ENCODE peak calls at places on chromosomes 4 and X, in ten cellular contexts. One of them, this sample, is unnamed.

GRCh38 chrX:133657455-133657854 is 242.2 kb upstream of the GPC4 start:
- DNase-seq in fibroblast of pulmonary artery: no peak
- DNase-seq in SK-N-SH: no peak
- DNase-seq in uterus: no peak
- DNase-seq in endodermal cell: no peak
- DNase-seq in astrocyte of the cerebellum: no peak
- DNase-seq in astrocyte: no peak
- DNase-seq in coronary artery: no peak
- DNase-seq in BE2C: no peak
- DNase-seq in bronchial epithelial cell: no peak
- DNase-seq in this sample: no peak

GRCh38 chr4:183602444-183603102 is 56.4 kb downstream of the RWDD4 start:
- DNase-seq in BE2C: no peak
- DNase-seq in astrocyte: peak; percentile 15
- DNase-seq in astrocyte of the cerebellum: no peak
- DNase-seq in endodermal cell: peak; percentile 64
- DNase-seq in fibroblast of pulmonary artery: peak; percentile 44
- DNase-seq in bronchial epithelial cell: peak; percentile 38
- DNase-seq in SK-N-SH: no peak
- DNase-seq in coronary artery: no peak
- DNase-seq in uterus: no peak
- DNase-seq in this sample: peak; percentile 53

GRCh38 chr4:3708103-3708510 is 58.1 kb upstream of the ADRA2C start:
- DNase-seq in BE2C: peak; percentile 73
- DNase-seq in bronchial epithelial cell: no peak
- DNase-seq in fibroblast of pulmonary artery: no peak
- DNase-seq in uterus: peak; percentile 63
- DNase-seq in endodermal cell: no peak
- DNase-seq in astrocyte of the cerebellum: no peak
- DNase-seq in coronary artery: peak; percentile 95
- DNase-seq in astrocyte: no peak
- DNase-seq in SK-N-SH: no peak
- DNase-seq in this sample: no peak

GRCh38 chrX:41240504-41240903 is 93.5 kb upstream of the DDX3X start:
- DNase-seq in coronary artery: no peak
- DNase-seq in astrocyte of the cerebellum: no peak
- DNase-seq in fibroblast of pulmonary artery: no peak
- DNase-seq in BE2C: no peak
- DNase-seq in astrocyte: no peak
- DNase-seq in uterus: no peak
- DNase-seq in endodermal cell: no peak
- DNase-seq in SK-N-SH: no peak
- DNase-seq in bronchial epithelial cell: no peak
- DNase-seq in this sample: no peak

GRCh38 chr4:3179126-3179706 is 69.7 kb upstream of the MSANTD1 start:
- DNase-seq in fibroblast of pulmonary artery: no peak
- DNase-seq in BE2C: no peak
- DNase-seq in SK-N-SH: no peak
- DNase-seq in endodermal cell: peak; percentile 29
- DNase-seq in astrocyte: no peak
- DNase-seq in astrocyte of the cerebellum: no peak
- DNase-seq in coronary artery: no peak
- DNase-seq in bronchial epithelial cell: no peak
- DNase-seq in uterus: no peak
- DNase-seq in this sample: no peak

GRCh38 chrX:103919336-103919682 is 43.1 kb upstream of the TMSB15B start:
- DNase-seq in SK-N-SH: no peak
- DNase-seq in uterus: no peak
- DNase-seq in coronary artery: no peak
- DNase-seq in astrocyte: peak; percentile 44
- DNase-seq in fibroblast of pulmonary artery: peak; percentile 43
- DNase-seq in bronchial epithelial cell: peak; percentile 40
- DNase-seq in endodermal cell: no peak
- DNase-seq in BE2C: peak; percentile 10
- DNase-seq in astrocyte of the cerebellum: no peak
- DNase-seq in this sample: peak; percentile 23

GRCh38 chr4:169313732-169314131 is 43.0 kb upstream of the SH3RF1 start:
- DNase-seq in astrocyte of the cerebellum: no peak
- DNase-seq in BE2C: no peak
- DNase-seq in fibroblast of pulmonary artery: no peak
- DNase-seq in coronary artery: no peak
- DNase-seq in endodermal cell: no peak
- DNase-seq in uterus: no peak
- DNase-seq in SK-N-SH: no peak
- DNase-seq in bronchial epithelial cell: peak; percentile 84
- DNase-seq in astrocyte: no peak
- DNase-seq in this sample: peak; percentile 80

GRCh38 chrX:103674531-103675454 is 11.7 kb downstream of the MORF4L2 start:
- DNase-seq in coronary artery: no peak
- DNase-seq in BE2C: no peak
- DNase-seq in astrocyte: no peak
- DNase-seq in astrocyte of the cerebellum: no peak
- DNase-seq in endodermal cell: peak; percentile 53
- DNase-seq in uterus: no peak
- DNase-seq in SK-N-SH: no peak
- DNase-seq in bronchial epithelial cell: no peak
- DNase-seq in fibroblast of pulmonary artery: no peak
- DNase-seq in this sample: no peak

GRCh38 chr4:13323916-13324315 is 160.2 kb downstream of the RAB28 start:
- DNase-seq in bronchial epithelial cell: no peak
- DNase-seq in astrocyte: peak; percentile 12
- DNase-seq in SK-N-SH: no peak
- DNase-seq in endodermal cell: no peak
- DNase-seq in fibroblast of pulmonary artery: no peak
- DNase-seq in BE2C: no peak
- DNase-seq in coronary artery: no peak
- DNase-seq in uterus: no peak
- DNase-seq in astrocyte of the cerebellum: no peak
- DNase-seq in this sample: no peak

GRCh38 chrX:53261573-53261972 is 19.8 kb downstream of the IQSEC2 start:
- DNase-seq in endodermal cell: no peak
- DNase-seq in SK-N-SH: no peak
- DNase-seq in coronary artery: no peak
- DNase-seq in BE2C: no peak
- DNase-seq in uterus: no peak
- DNase-seq in astrocyte of the cerebellum: no peak
- DNase-seq in astrocyte: no peak
- DNase-seq in bronchial epithelial cell: no peak
- DNase-seq in fibroblast of pulmonary artery: peak; percentile 4
- DNase-seq in this sample: no peak

GRCh38 chr4:38449506-38450174 is 214.4 kb upstream of the KLF3 start:
- DNase-seq in SK-N-SH: no peak
- DNase-seq in endodermal cell: peak; percentile 73
- DNase-seq in coronary artery: no peak
- DNase-seq in astrocyte: peak; percentile 16
- DNase-seq in astrocyte of the cerebellum: no peak
- DNase-seq in BE2C: no peak
- DNase-seq in fibroblast of pulmonary artery: no peak
- DNase-seq in uterus: no peak
- DNase-seq in bronchial epithelial cell: peak; percentile 15
- DNase-seq in this sample: peak; percentile 13

GRCh38 chr4:168679397-168680176 is 182.7 kb downstream of the PALLD start:
- DNase-seq in SK-N-SH: no peak
- DNase-seq in endodermal cell: no peak
- DNase-seq in astrocyte: no peak
- DNase-seq in uterus: no peak
- DNase-seq in BE2C: no peak
- DNase-seq in coronary artery: no peak
- DNase-seq in fibroblast of pulmonary artery: no peak
- DNase-seq in bronchial epithelial cell: peak; percentile 87
- DNase-seq in astrocyte of the cerebellum: no peak
- DNase-seq in this sample: peak; percentile 63

GRCh38 chrX:22758807-22759481 is 240.8 kb upstream of the DDX53 start:
- DNase-seq in endodermal cell: no peak
- DNase-seq in bronchial epithelial cell: no peak
- DNase-seq in SK-N-SH: no peak
- DNase-seq in fibroblast of pulmonary artery: no peak
- DNase-seq in uterus: no peak
- DNase-seq in astrocyte: no peak
- DNase-seq in astrocyte of the cerebellum: no peak
- DNase-seq in coronary artery: no peak
- DNase-seq in BE2C: no peak
- DNase-seq in this sample: no peak

GRCh38 chr4:46933686-46934085 is 24.6 kb upstream of the COX7B2 start:
- DNase-seq in SK-N-SH: no peak
- DNase-seq in bronchial epithelial cell: peak; percentile 70
- DNase-seq in uterus: no peak
- DNase-seq in endodermal cell: no peak
- DNase-seq in BE2C: no peak
- DNase-seq in fibroblast of pulmonary artery: no peak
- DNase-seq in astrocyte: peak; percentile 30
- DNase-seq in coronary artery: no peak
- DNase-seq in astrocyte of the cerebellum: no peak
- DNase-seq in this sample: peak; percentile 55
- H3K4me3 ChIP-seq in SK-N-SH: no peak overlapping the region
- H3K4me3 ChIP-seq in bronchial epithelial cell: no peak overlapping the region
- H3K4me3 ChIP-seq in uterus: no peak overlapping the region
- H3K4me3 ChIP-seq in endodermal cell: no peak overlapping the region
- H3K4me3 ChIP-seq in BE2C: no peak overlapping the region
- H3K4me3 ChIP-seq in fibroblast of pulmonary artery: no peak overlapping the region
- H3K4me3 ChIP-seq in astrocyte: no peak overlapping the region
- H3K4me3 ChIP-seq in coronary artery: peak overlapping the region; percentile 1
- H3K4me3 ChIP-seq in astrocyte of the cerebellum: no peak overlapping the region
- H3K4me3 ChIP-seq in this sample: no peak overlapping the region

DNA sequence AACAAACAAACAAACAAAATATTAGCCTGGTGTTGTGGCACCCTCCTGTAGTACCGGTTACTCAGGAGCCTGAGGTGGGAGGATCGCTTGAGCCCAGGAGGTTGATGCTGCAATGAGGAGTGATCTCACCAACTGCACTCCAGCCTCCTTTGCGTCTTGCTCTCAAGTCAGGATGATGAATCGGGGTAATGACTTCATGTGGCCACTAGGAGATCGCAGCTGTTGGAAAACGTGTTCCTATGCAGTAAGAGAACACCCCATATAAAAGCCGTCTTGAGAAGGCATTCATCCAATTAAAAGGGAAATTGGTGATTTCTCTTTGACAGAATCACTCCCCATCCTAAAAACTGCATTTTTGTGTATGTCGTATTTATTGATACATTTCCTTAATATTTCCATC is 6.9 kb downstream of the CCNB3 start:
- DNase-seq in astrocyte: no peak
- DNase-seq in astrocyte of the cerebellum: no peak
- DNase-seq in fibroblast of pulmonary artery: peak; percentile 31
- DNase-seq in SK-N-SH: no peak
- DNase-seq in coronary artery: no peak
- DNase-seq in uterus: no peak
- DNase-seq in BE2C: peak; percentile 23
- DNase-seq in endodermal cell: peak; percentile 67
- DNase-seq in bronchial epithelial cell: peak; percentile 18
- DNase-seq in this sample: peak; percentile 27
- TF ChIP-seq CTCF in astrocyte: no peak
- TF ChIP-seq CTCF in astrocyte of the cerebellum: peak; percentile 25
- TF ChIP-seq CTCF in fibroblast of pulmonary artery: peak; percentile 32
- TF ChIP-seq CTCF in SK-N-SH: peak; percentile 51
- TF ChIP-seq CTCF in coronary artery: no peak
- TF ChIP-seq CTCF in uterus: no peak
- TF ChIP-seq CTCF in BE2C: peak; percentile 51
- TF ChIP-seq CTCF in endodermal cell: peak; percentile 68
- TF ChIP-seq CTCF in bronchial epithelial cell: peak; percentile 27
- TF ChIP-seq CTCF in this sample: peak; percentile 31

GRCh38 chr4:163871078-163871477 is 376.6 kb downstream of the TMA16 start:
- DNase-seq in uterus: no peak
- DNase-seq in SK-N-SH: no peak
- DNase-seq in BE2C: no peak
- DNase-seq in astrocyte: no peak
- DNase-seq in bronchial epithelial cell: no peak
- DNase-seq in endodermal cell: no peak
- DNase-seq in astrocyte of the cerebellum: no peak
- DNase-seq in fibroblast of pulmonary artery: no peak
- DNase-seq in coronary artery: no peak
- DNase-seq in this sample: no peak

GRCh38 chr4:163863082-163863481 is 368.6 kb downstream of the TMA16 start:
- DNase-seq in endodermal cell: no peak
- DNase-seq in SK-N-SH: no peak
- DNase-seq in bronchial epithelial cell: no peak
- DNase-seq in coronary artery: no peak
- DNase-seq in BE2C: no peak
- DNase-seq in astrocyte: no peak
- DNase-seq in astrocyte of the cerebellum: no peak
- DNase-seq in fibroblast of pulmonary artery: no peak
- DNase-seq in uterus: no peak
- DNase-seq in this sample: no peak

GRCh38 chr4:163865010-163865409 is 370.5 kb downstream of the TMA16 start:
- DNase-seq in bronchial epithelial cell: no peak
- DNase-seq in astrocyte: no peak
- DNase-seq in endodermal cell: no peak
- DNase-seq in astrocyte of the cerebellum: no peak
- DNase-seq in coronary artery: no peak
- DNase-seq in uterus: no peak
- DNase-seq in BE2C: no peak
- DNase-seq in SK-N-SH: no peak
- DNase-seq in fibroblast of pulmonary artery: no peak
- DNase-seq in this sample: no peak

GRCh38 chr4:163866728-163867313 is 372.3 kb downstream of the TMA16 start:
- DNase-seq in astrocyte of the cerebellum: peak; percentile 15
- DNase-seq in uterus: no peak
- DNase-seq in endodermal cell: no peak
- DNase-seq in coronary artery: no peak
- DNase-seq in SK-N-SH: no peak
- DNase-seq in fibroblast of pulmonary artery: no peak
- DNase-seq in astrocyte: peak; percentile 72
- DNase-seq in bronchial epithelial cell: peak; percentile 96
- DNase-seq in BE2C: no peak
- DNase-seq in this sample: peak; percentile 84
- H3K4me3 ChIP-seq in astrocyte of the cerebellum: no peak overlapping the region
- H3K4me3 ChIP-seq in uterus: no peak overlapping the region
- H3K4me3 ChIP-seq in endodermal cell: no peak overlapping the region
- H3K4me3 ChIP-seq in coronary artery: no peak overlapping the region
- H3K4me3 ChIP-seq in SK-N-SH: peak overlapping the region; percentile 23
- H3K4me3 ChIP-seq in fibroblast of pulmonary artery: no peak overlapping the region
- H3K4me3 ChIP-seq in astrocyte: no peak overlapping the region
- H3K4me3 ChIP-seq in bronchial epithelial cell: no peak overlapping the region
- H3K4me3 ChIP-seq in BE2C: no peak overlapping the region
- H3K4me3 ChIP-seq in this sample: no peak overlapping the region

DNA sequence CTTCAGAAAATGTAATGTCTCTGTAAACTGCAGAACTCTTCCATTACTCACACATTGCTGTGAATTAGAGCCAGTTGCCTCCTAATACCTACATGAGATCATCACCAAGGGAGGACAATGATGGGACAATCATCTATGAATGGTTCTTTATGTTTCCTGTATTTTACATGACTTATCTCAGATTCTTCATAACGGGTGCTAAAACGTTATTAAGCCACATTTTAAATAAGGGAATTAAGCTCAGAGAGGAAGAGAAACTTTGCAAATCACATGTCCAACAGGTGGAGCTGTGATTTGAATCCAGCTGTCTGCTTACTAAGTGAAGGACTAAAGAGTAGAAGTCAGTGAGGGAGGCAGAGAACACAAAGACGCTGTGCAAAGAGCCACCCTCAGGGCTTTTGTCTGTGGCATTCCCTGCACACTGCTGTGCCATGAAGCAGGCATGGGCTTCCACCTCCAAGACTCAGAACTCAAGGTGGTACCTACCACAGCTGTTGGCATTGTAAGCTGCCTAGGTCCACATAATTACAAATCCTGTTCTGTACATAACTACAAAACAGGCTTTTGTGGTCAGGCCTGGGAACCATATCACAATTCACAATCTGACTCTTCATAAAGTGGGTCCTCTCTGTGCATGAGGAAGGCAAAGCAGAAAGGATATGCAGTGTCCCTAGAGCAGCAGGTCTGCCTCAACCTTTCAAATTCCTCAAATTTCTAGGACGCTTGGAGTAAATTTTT is 12.8 kb downstream of the TBC1D9 start:
- DNase-seq in endodermal cell: peak; percentile 71
- DNase-seq in BE2C: peak; percentile 18
- DNase-seq in bronchial epithelial cell: peak; percentile 49
- DNase-seq in coronary artery: no peak
- DNase-seq in uterus: no peak
- DNase-seq in fibroblast of pulmonary artery: peak; percentile 29
- DNase-seq in astrocyte of the cerebellum: no peak
- DNase-seq in SK-N-SH: peak; percentile 12
- DNase-seq in astrocyte: peak; percentile 45
- DNase-seq in this sample: peak; percentile 59
- TF ChIP-seq CTCF in endodermal cell: peak; percentile 68
- TF ChIP-seq CTCF in BE2C: peak; percentile 38
- TF ChIP-seq CTCF in bronchial epithelial cell: peak; percentile 38
- TF ChIP-seq CTCF in coronary artery: no peak
- TF ChIP-seq CTCF in uterus: no peak
- TF ChIP-seq CTCF in fibroblast of pulmonary artery: peak; percentile 23
- TF ChIP-seq CTCF in astrocyte of the cerebellum: peak; percentile 39
- TF ChIP-seq CTCF in SK-N-SH: peak; percentile 48
- TF ChIP-seq CTCF in astrocyte: peak; percentile 14
- TF ChIP-seq CTCF in this sample: peak; percentile 44

This sample was measured in epithelial cell of esophagus.